ENCODE peak calls at places on chromosomes 2 and 18, in seven cellular contexts. Z is SW 1271, E is small intestine, J is RWPE1, F is A172, K is nucleus accumbens, G is cardiac muscle cell. M is an unnamed sample.

GRCh38 chr2:218780851-218781690 is 876 bp upstream of the CYP27A1 start:
- DNase-seq in E (peak; percentile 86), K (no peak), F (no peak), Z (no peak), G (no peak), J (no peak), M (no peak)

GRCh38 chr2:151943461-151943860 is 115.2 kb upstream of the ARL5A start:
- DNase-seq in G (no peak), J (peak; percentile 38), K (no peak), E (no peak), F (no peak), Z (no peak), M (no peak)

GRCh38 chr2:8595428-8595805 is 86.4 kb upstream of the ID2 start:
- DNase-seq in Z (no peak), F (no peak), K (no peak), E (no peak), G (no peak), J (no peak), M (no peak)

GRCh38 chr2:227447606-227448005 is 24.4 kb upstream of the AGFG1 start:
- DNase-seq in J (no peak), Z (no peak), F (peak; percentile 47), E (no peak), K (no peak), G (no peak), M (no peak)

GRCh38 chr18:46398005-46398404 is 259.0 kb downstream of the LOXHD1 start:
- DNase-seq in E (no peak), G (no peak), J (no peak), F (no peak), K (no peak), Z (no peak), M (no peak)

GRCh38 chr2:137420744-137421143 is 543.5 kb upstream of the HNMT start:
- DNase-seq in Z (no peak), F (peak; percentile 36), K (no peak), G (no peak), E (no peak), J (no peak), M (no peak)

GRCh38 chr2:150167711-150168110 is 319.8 kb downstream of the RND3 start:
- DNase-seq in G (no peak), J (peak; percentile 55), Z (no peak), E (no peak), F (peak; percentile 86), K (no peak), M (no peak)

GRCh38 chr2:14907014-14907612 is 274.6 kb downstream of the LRATD1 start:
- DNase-seq in Z (no peak), E (peak; percentile 16), J (no peak), K (no peak), G (no peak), F (peak; percentile 31), M (no peak)

GRCh38 chr2:2575870-2576386 is 244.9 kb upstream of the MYT1L start:
- DNase-seq in K (no peak), F (no peak), E (no peak), G (no peak), Z (no peak), J (no peak), M (no peak)

GRCh38 chr2:64453710-64454315 is at the start of gene LGALSL:
- DNase-seq in G (peak; percentile 86), F (peak; percentile 57), K (no peak), E (peak; percentile 87), Z (no peak), J (peak; percentile 62), M (peak; percentile 81)

GRCh38 chr2:209425082-209426071 is 1.5 kb downstream of the MAP2 start:
- DNase-seq in G (peak; percentile 32), F (peak; percentile 45), J (peak; percentile 46), E (no peak), K (no peak), Z (no peak), M (no peak)

GRCh38 chr2:203739351-203739750 is 32.9 kb downstream of the CD28 start:
- DNase-seq in G (no peak), E (no peak), J (no peak), F (no peak), Z (no peak), K (no peak), M (no peak)

GRCh38 chr2:127570282-127571250 is 35.1 kb downstream of the MYO7B start:
- DNase-seq in G (no peak), Z (no peak), K (no peak), E (no peak), F (no peak), J (no peak), M (peak; percentile 49)

GRCh38 chr2:239711911-239712570 is 311.2 kb upstream of the HDAC4 start:
- DNase-seq in E (no peak), G (no peak), K (no peak), F (no peak), Z (no peak), J (no peak), M (no peak)

GRCh38 chr2:239500915-239501630 is 100.3 kb upstream of the HDAC4 start:
- DNase-seq in Z (no peak), G (no peak), J (no peak), K (no peak), F (no peak), E (no peak), M (no peak)

GRCh38 chr2:190651413-190651812 is 2.5 kb downstream of the NAB1 start:
- DNase-seq in E (no peak), K (no peak), J (no peak), G (no peak), F (no peak), Z (no peak), M (no peak)

GRCh38 chr18:76384861-76385680 is 110.0 kb downstream of the ZNF516 start:
- DNase-seq in J (no peak), Z (no peak), E (no peak), F (no peak), K (no peak), G (no peak), M (no peak)

GRCh38 chr18:36729197-36729596 is 99.6 kb downstream of the TPGS2 start:
- DNase-seq in J (no peak), G (no peak), E (no peak), K (no peak), Z (no peak), F (no peak), M (no peak)

GRCh38 chr18:74316257-74317180 is 880 bp downstream of the C18orf63 start:
- DNase-seq in Z (no peak), J (peak; percentile 13), F (peak; percentile 65), K (no peak), G (peak; percentile 44), E (no peak), M (no peak)

GRCh38 chr2:28511871-28512606 is 16.2 kb downstream of the PLB1 start:
- DNase-seq in G (no peak), J (no peak), K (no peak), E (no peak), F (no peak), Z (no peak), M (no peak)

GRCh38 chr2:96202152-96202856 is 6.3 kb downstream of the STARD7 start:
- DNase-seq in E (no peak), F (no peak), J (no peak), G (no peak), Z (no peak), K (no peak), M (no peak)

GRCh38 chr2:240728827-240729226 is 37.2 kb downstream of the AQP12A start:
- DNase-seq in J (no peak), E (no peak), F (no peak), K (no peak), Z (no peak), G (no peak), M (no peak)

GRCh38 chr2:233065954-233066470 is 5.9 kb downstream of the INPP5D start:
- DNase-seq in Z (no peak), G (no peak), J (no peak), K (no peak), E (no peak), F (no peak), M (no peak)

GRCh38 chr2:239378918-239379640 is 21.7 kb downstream of the HDAC4 start:
- DNase-seq in K (no peak), E (no peak), F (no peak), J (no peak), Z (no peak), G (no peak), M (no peak)

GRCh38 chr18:74950479-74950878 is 258.5 kb downstream of the PTGR3 start:
- DNase-seq in G (no peak), K (no peak), F (no peak), Z (no peak), J (no peak), E (no peak), M (no peak)

GRCh38 chr2:136010126-136010525 is 24.7 kb upstream of the DARS1 start:
- DNase-seq in E (no peak), F (peak; percentile 58), Z (no peak), K (no peak), J (no peak), G (no peak), M (no peak)

GRCh38 chr18:34122724-34123334 is 101.9 kb downstream of the NOL4 start:
- DNase-seq in E (peak; percentile 58), Z (peak; percentile 2), F (peak; percentile 72), K (no peak), J (peak; percentile 16), G (peak; percentile 68), M (no peak)

GRCh38 chr18:13435596-13436333 is 217.2 kb downstream of the LDLRAD4 start:
- DNase-seq in E (no peak), G (no peak), F (peak; percentile 94), Z (no peak), J (peak; percentile 8), K (no peak), M (peak; percentile 41)

GRCh38 chr2:146777181-146777580 is 1067.6 kb upstream of the ACVR2A start:
- DNase-seq in Z (no peak), K (no peak), G (no peak), J (no peak), F (no peak), E (no peak), M (no peak)

M was measured in psoas muscle.